ENCODE peak calls at places on chromosomes 5 and 9, in six cellular contexts. S is iris pigment epithelial cell; W is K562; Y is non-pigmented ciliary epithelial cell; A is EH; P is activated CD4-positive, alpha-beta T cell treated with anti-CD3 and anti-CD28 coated beads, Interleukin-2, amount 10 ng/mL, durations not matched to agents 7 days and 5 days. L is an unnamed sample.

GRCh38 chr9:104247899-104248460 is 153.9 kb downstream of the SMC2 start:
- DNase-seq in W (no peak), S (peak), Y (no peak), A (peak), P (no peak), L (no peak)

GRCh38 chr9:88812938-88813670 is 178.2 kb upstream of the S1PR3 start:
- DNase-seq in A (no peak), P (no peak), S (no peak), Y (no peak), W (no peak), L (no peak)

GRCh38 chr9:36818242-36818938 is 215.7 kb downstream of the PAX5 start:
- DNase-seq in W (no peak), A (no peak), S (no peak), Y (no peak), P (no peak), L (no peak)

GRCh38 chr9:137305788-137306545 is 3.9 kb upstream of the NRARP start:
- DNase-seq in A (no peak), Y (no peak), W (no peak), S (no peak), P (no peak), L (no peak)

GRCh38 chr9:133440884-133441283 is 18.7 kb downstream of the ADAMTS13 start:
- DNase-seq in A (no peak), P (no peak), W (peak), Y (no peak), S (no peak), L (no peak)

GRCh38 chr5:150918613-150919012 is 13.8 kb upstream of the ZNF300 start:
- DNase-seq in P (no peak), Y (peak), S (peak), A (peak), W (no peak), L (peak)

GRCh38 chr5:93583799-93584530 is 943 bp downstream of the NR2F1 start:
- DNase-seq in P (peak), S (peak), A (peak), W (no peak), Y (no peak), L (peak)

GRCh38 chr9:68507098-68507795 is 33.4 kb downstream of the TMEM252 start:
- DNase-seq in Y (no peak), P (no peak), A (peak), S (peak), W (peak), L (peak)

GRCh38 chr5:66144074-66144798 is at the start of gene SREK1:
- DNase-seq in S (peak), Y (peak), W (peak), P (peak), A (peak), L (peak)

GRCh38 chr9:93308158-93308602 is 124.2 kb downstream of the WNK2 start:
- DNase-seq in A (no peak), P (no peak), Y (no peak), W (no peak), S (no peak), L (no peak)

GRCh38 chr9:86405086-86405491 is 50.9 kb upstream of the TUT7 start:
- DNase-seq in Y (no peak), P (no peak), S (no peak), W (no peak), A (no peak), L (no peak)

GRCh38 chr5:142107729-142108431 is 699 bp upstream of the NDFIP1 start:
- DNase-seq in A (no peak), P (no peak), S (no peak), Y (no peak), W (no peak), L (no peak)

GRCh38 chr5:6125781-6126180 is 252.6 kb downstream of the MED10 start:
- DNase-seq in S (no peak), P (no peak), A (no peak), Y (peak), W (no peak), L (no peak)

GRCh38 chr9:127245637-127246164 is 18.9 kb upstream of the GARNL3 start:
- DNase-seq in W (no peak), S (no peak), Y (no peak), P (no peak), A (no peak), L (no peak)

GRCh38 chr5:78162253-78162862 is 132.1 kb downstream of the AP3B1 start:
- DNase-seq in W (peak), Y (peak), A (peak), S (peak), P (peak), L (peak)

GRCh38 chr5:88872971-88873370 is 10.0 kb downstream of the MEF2C start:
- DNase-seq in A (no peak), P (no peak), S (no peak), Y (no peak), W (no peak), L (no peak)